ENCODE peak calls at places on chromosomes 4 and X, in eight cellular contexts. X, C, R, G, Z, W, D and B are unnamed samples.
A peak's percentile ranks its signal among the peaks of the same experiment; 100 is the strongest.

GRCh38 chrX:70969635-70970481 is 39.0 kb upstream of the SLC7A3 start:
- ATAC-seq in X (peak; percentile 98), C (no peak), R (peak; percentile 98), G (no peak), Z (peak; percentile 97), W (no peak), D (no peak), B (no peak)

GRCh38 chrX:14698770-14699169 is 169.4 kb downstream of the GLRA2 start:
- ATAC-seq in X (no peak), C (no peak), R (no peak), G (no peak), Z (no peak), W (no peak), D (no peak), B (no peak)

GRCh38 chrX:12383196-12383595 is 244.9 kb downstream of the FRMPD4 start:
- ATAC-seq in X (peak; percentile 74), C (no peak), R (peak; percentile 48), G (no peak), Z (no peak), W (no peak), D (peak; percentile 45), B (no peak)

GRCh38 chrX:42752730-42753129 is 25.2 kb downstream of the PPP1R2C start:
- ATAC-seq in X (no peak), C (no peak), R (no peak), G (no peak), Z (no peak), W (no peak), D (no peak), B (no peak)

GRCh38 chr4:42637861-42638260 is 19.0 kb downstream of the ATP8A1 start:
- ATAC-seq in X (no peak), C (no peak), R (no peak), G (no peak), Z (no peak), W (no peak), D (peak; percentile 55), B (no peak)

GRCh38 chrX:18047440-18047940 is 173.2 kb downstream of the BEND2 start:
- ATAC-seq in X (no peak), C (no peak), R (no peak), G (no peak), Z (no peak), W (no peak), D (no peak), B (no peak)

GRCh38 chr4:42428036-42428435 is 30.7 kb downstream of the SHISA3 start:
- ATAC-seq in X (no peak), C (no peak), R (peak; percentile 85), G (no peak), Z (no peak), W (no peak), D (no peak), B (no peak)

GRCh38 chr4:139682309-139683210 is 16.9 kb downstream of the MGST2 start:
- ATAC-seq in X (peak; percentile 87), C (no peak), R (no peak), G (no peak), Z (no peak), W (no peak), D (no peak), B (no peak)

GRCh38 chr4:37601527-37601926 is 84.6 kb downstream of the RELL1 start:
- ATAC-seq in X (no peak), C (no peak), R (no peak), G (no peak), Z (no peak), W (no peak), D (no peak), B (no peak)

GRCh38 chr4:156774422-156774821 is 197.2 kb downstream of the PDGFC start:
- ATAC-seq in X (no peak), C (peak; percentile 38), R (no peak), G (no peak), Z (peak; percentile 59), W (no peak), D (no peak), B (peak; percentile 72)

GRCh38 chr4:24978291-24979072 is 52.3 kb downstream of the LGI2 start:
- ATAC-seq in X (no peak), C (no peak), R (no peak), G (no peak), Z (no peak), W (no peak), D (no peak), B (peak; percentile 16)

GRCh38 chr4:90113881-90114457 is 13.2 kb upstream of the CCSER1 start:
- ATAC-seq in X (no peak), C (no peak), R (no peak), G (no peak), Z (no peak), W (no peak), D (no peak), B (no peak)

GRCh38 chr4:7704091-7704490 is 235.6 kb downstream of the AFAP1 start:
- ATAC-seq in X (no peak), C (no peak), R (no peak), G (no peak), Z (no peak), W (no peak), D (no peak), B (no peak)

GRCh38 chr4:6761540-6762243 is 20.8 kb upstream of the KIAA0232 start:
- ATAC-seq in X (no peak), C (peak; percentile 90), R (peak; percentile 25), G (no peak), Z (no peak), W (peak; percentile 48), D (no peak), B (no peak)

GRCh38 chr4:108854781-108855180 is 91.9 kb upstream of the ETNPPL start:
- ATAC-seq in X (no peak), C (no peak), R (no peak), G (no peak), Z (no peak), W (no peak), D (no peak), B (no peak)

GRCh38 chr4:108849611-108850406 is 87.0 kb upstream of the ETNPPL start:
- ATAC-seq in X (no peak), C (no peak), R (no peak), G (no peak), Z (no peak), W (no peak), D (peak; percentile 68), B (no peak)

GRCh38 chr4:108850407-108850709 is 87.5 kb upstream of the ETNPPL start:
- ATAC-seq in X (peak; percentile 49), C (no peak), R (no peak), G (no peak), Z (no peak), W (no peak), D (peak; percentile 34), B (no peak)

GRCh38 chr4:108852691-108853090 is 89.8 kb upstream of the ETNPPL start:
- ATAC-seq in X (no peak), C (no peak), R (no peak), G (no peak), Z (no peak), W (no peak), D (no peak), B (no peak)

GRCh38 chr4:108851346-108851745 is 88.5 kb upstream of the ETNPPL start:
- ATAC-seq in X (no peak), C (no peak), R (no peak), G (no peak), Z (no peak), W (no peak), D (no peak), B (no peak)
- H3K4me1 ChIP-seq in X (peaks cover 12% of the 10 kb centered on the region), C (no peaks in the 10 kb centered on the region), R (peaks cover 10% of the 10 kb centered on the region), G (no peaks in the 10 kb centered on the region), Z (no peaks in the 10 kb centered on the region), W (no peaks in the 10 kb centered on the region), D (peaks cover 4% of the 10 kb centered on the region), B (no peaks in the 10 kb centered on the region)

GRCh38 chr4:86014599-86014998 is 345.3 kb downstream of the MAPK10 start:
- ATAC-seq in X (peak; percentile 38), C (no peak), R (peak; percentile 47), G (no peak), Z (no peak), W (no peak), D (peak; percentile 91), B (no peak)
- TF ChIP-seq POLR2AphosphoS5 in X (no peak), C (no peak), R (no peak), G (no peak), Z (no peak), W (no peak), D (no peak), B (no peak)

GRCh38 chr4:48093949-48094550 is 40.0 kb downstream of the TXK start:
- ATAC-seq in X (peak; percentile 28), C (no peak), R (peak; percentile 47), G (no peak), Z (peak; percentile 98), W (no peak), D (no peak), B (no peak)

GRCh38 chr4:48090621-48091020 is 43.4 kb downstream of the TXK start:
- ATAC-seq in X (no peak), C (no peak), R (no peak), G (no peak), Z (no peak), W (no peak), D (no peak), B (no peak)

GRCh38 chr4:48100248-48100647 is 33.8 kb downstream of the TXK start:
- ATAC-seq in X (no peak), C (no peak), R (no peak), G (no peak), Z (no peak), W (no peak), D (no peak), B (no peak)

DNA sequence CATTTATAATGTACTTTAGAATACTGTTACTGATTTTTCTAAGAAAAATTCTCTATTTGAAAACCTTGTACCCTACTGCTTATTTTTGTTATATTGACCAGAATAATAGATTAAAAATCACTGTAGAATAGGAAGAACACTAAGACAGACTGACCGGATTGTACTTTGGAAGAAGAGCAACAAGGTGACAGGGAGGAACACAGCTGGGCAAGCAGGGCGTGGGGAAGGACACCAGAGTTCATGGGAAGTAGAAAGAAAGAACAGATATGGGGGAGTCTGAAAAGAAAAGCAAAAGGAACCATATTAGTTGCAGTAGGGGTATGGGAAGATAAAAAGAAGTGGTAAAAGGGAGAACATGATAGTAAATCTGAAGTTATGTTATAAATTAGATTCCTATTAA is 38.6 kb downstream of the TXK start:
- ATAC-seq in X (no peak), C (no peak), R (no peak), G (no peak), Z (no peak), W (no peak), D (no peak), B (no peak)
- H3K4me1 ChIP-seq in X (no peaks in the 10 kb centered on the region), C (no peaks in the 10 kb centered on the region), R (no peaks in the 10 kb centered on the region), G (no peaks in the 10 kb centered on the region), Z (peaks cover 17% of the 10 kb centered on the region), W (no peaks in the 10 kb centered on the region), D (no peaks in the 10 kb centered on the region), B (no peaks in the 10 kb centered on the region)

GRCh38 chrX:3504916-3505315 is 158.5 kb upstream of the MXRA5 start:
- ATAC-seq in X (no peak), C (no peak), R (no peak), G (no peak), Z (no peak), W (no peak), D (no peak), B (no peak)

DNA sequence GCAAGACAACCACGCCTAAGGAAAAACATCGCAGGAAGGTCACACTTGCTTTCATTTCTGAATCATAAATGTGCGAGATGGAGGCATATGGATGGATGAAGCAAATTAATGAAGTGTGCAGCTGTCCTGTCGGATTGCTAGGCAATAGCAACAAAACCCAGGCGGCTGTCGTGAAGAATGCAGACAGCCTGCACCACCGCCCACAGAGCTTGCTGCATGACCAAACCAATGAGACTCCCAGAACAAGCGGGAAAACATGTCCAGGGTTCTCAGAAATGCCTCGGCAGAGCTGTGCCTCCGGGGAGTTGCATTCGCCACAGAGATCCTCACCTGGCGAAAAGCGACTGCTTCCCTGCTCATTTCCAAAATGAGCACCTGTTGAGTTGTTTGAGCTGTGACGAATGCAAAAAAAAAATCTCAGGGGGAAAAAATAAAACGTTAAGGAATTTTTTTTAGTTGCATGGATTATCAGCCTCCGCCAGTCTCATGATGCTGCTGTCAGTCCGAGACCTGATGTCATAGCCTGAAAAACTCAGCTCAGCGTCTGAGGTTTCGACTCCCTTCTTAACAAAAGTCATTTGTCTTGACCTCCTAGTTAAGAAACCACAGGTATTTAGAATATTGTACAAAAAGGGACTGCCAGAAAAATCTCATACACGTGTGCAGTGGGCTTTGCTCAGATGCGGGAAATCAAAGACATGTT is 155.5 kb upstream of the MXRA5 start:
- ATAC-seq in X (no peak), C (no peak), R (no peak), G (no peak), Z (no peak), W (no peak), D (no peak), B (no peak)
- TF ChIP-seq POLR2AphosphoS5 in X (no peak), C (no peak), R (no peak), G (no peak), Z (no peak), W (no peak), D (no peak), B (no peak)